ENCODE peak calls at places on chromosome 1, in six cellular contexts. S, Y, X, A, J and N are unnamed samples.

GRCh38 chr1:232629250-232630046 is 485 bp downstream of the SIPA1L2 start:
- DNase-seq in A (no peak), Y (no peak), X (no peak), J (no peak), S (no peak), N (no peak)

GRCh38 chr1:168636642-168637111 is 60.3 kb downstream of the XCL1 start:
- DNase-seq in Y (no peak), J (no peak), A (no peak), X (no peak), S (no peak), N (no peak)

GRCh38 chr1:70168283-70168682 is 37.1 kb downstream of the LRRC40 start:
- DNase-seq in Y (no peak), J (no peak), X (no peak), S (no peak), A (no peak), N (no peak)

GRCh38 chr1:9376886-9377333 is 84.2 kb downstream of the SPSB1 start:
- DNase-seq in J (no peak), S (no peak), A (no peak), X (no peak), Y (no peak), N (no peak)

GRCh38 chr1:232630894-232631195 is 912 bp upstream of the SIPA1L2 start:
- DNase-seq in Y (no peak), X (no peak), S (no peak), J (no peak), A (no peak), N (no peak)

GRCh38 chr1:156384658-156385057 is 15.6 kb downstream of the RHBG start:
- DNase-seq in Y (no peak), J (no peak), A (no peak), S (no peak), X (no peak), N (no peak)

GRCh38 chr1:54016343-54017282 is 1.4 kb downstream of the LDLRAD1 start:
- DNase-seq in J (no peak), Y (no peak), S (no peak), X (no peak), A (peak; percentile 96), N (no peak)

GRCh38 chr1:234289538-234290305 is 83.5 kb upstream of the COA6 start:
- DNase-seq in J (no peak), Y (no peak), A (no peak), X (no peak), S (no peak), N (no peak)

GRCh38 chr1:241985787-241986186 is 13.1 kb downstream of the MAP1LC3C start:
- DNase-seq in S (peak; percentile 42), X (peak; percentile 27), A (peak; percentile 47), J (no peak), Y (no peak), N (peak; percentile 46)

GRCh38 chr1:231013391-231014015 is 26.6 kb downstream of the FAM89A start:
- DNase-seq in J (no peak), X (no peak), S (no peak), A (no peak), Y (no peak), N (no peak)

GRCh38 chr1:77825356-77825709 is 45.9 kb downstream of the MIGA1 start:
- DNase-seq in A (peak; percentile 44), S (no peak), J (peak; percentile 1), X (no peak), Y (no peak), N (no peak)

GRCh38 chr1:172144445-172145060 is 275.9 kb upstream of the C1orf105 start:
- DNase-seq in Y (no peak), S (no peak), J (no peak), X (no peak), A (no peak), N (no peak)

GRCh38 chr1:162285149-162285561 is 91.5 kb downstream of the SPATA46 start:
- DNase-seq in Y (no peak), X (no peak), J (no peak), A (peak; percentile 72), S (no peak), N (no peak)

GRCh38 chr1:94803517-94804441 is 16.4 kb upstream of the SLC44A3 start:
- DNase-seq in X (no peak), S (no peak), A (peak; percentile 90), Y (no peak), J (no peak), N (no peak)

GRCh38 chr1:204014336-204014735 is 58.6 kb upstream of the SOX13 start:
- DNase-seq in J (no peak), S (no peak), X (no peak), A (no peak), Y (no peak), N (no peak)

GRCh38 chr1:173507205-173507846 is 30.2 kb downstream of the PRDX6 start:
- DNase-seq in S (no peak), A (no peak), J (no peak), Y (no peak), X (no peak), N (no peak)

GRCh38 chr1:191256917-191257316 is 779.3 kb upstream of the BRINP3 start:
- DNase-seq in J (no peak), A (no peak), X (no peak), S (no peak), Y (no peak), N (no peak)

GRCh38 chr1:157069596-157069995 is 24.1 kb upstream of the ARHGEF11 start:
- DNase-seq in J (no peak), S (no peak), X (no peak), A (no peak), Y (no peak), N (no peak)

DNA sequence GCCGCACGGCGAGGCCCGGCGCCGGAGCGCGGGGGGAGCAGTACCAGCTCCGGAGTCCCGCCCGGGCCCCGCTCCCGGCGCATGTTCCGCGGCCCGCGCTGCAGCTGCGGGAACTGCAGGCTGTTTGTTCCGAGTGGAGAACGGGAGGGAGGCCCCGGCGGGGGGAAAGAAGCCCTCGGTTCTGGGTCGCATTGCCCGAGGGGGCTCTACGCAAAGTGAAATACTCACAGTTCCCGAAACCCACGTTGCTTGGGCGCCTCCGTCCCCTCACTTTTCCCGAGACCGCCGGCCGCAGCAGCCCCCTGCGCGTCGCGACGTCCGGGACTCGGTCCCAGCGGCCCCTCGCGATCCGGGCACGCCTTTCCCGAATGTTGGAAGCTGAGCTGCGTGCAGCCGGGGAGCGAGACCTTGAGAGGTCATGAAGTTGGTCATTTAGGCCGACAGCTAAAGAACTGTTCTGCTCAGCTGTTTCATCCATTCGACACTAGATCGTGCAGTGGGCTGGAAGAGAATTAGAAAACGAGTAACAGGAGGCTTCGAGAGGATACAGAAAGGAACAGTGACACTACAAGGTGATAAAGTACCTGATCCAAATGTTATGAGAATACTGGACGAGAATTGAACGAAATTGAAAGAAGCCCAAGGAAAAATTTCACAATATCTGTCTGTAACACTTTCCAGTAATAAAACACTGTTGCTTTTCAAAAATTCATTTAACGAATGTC is 596 bp upstream of the LIN9 start:
- DNase-seq in J (no peak), S (no peak), A (peak; percentile 17), Y (no peak), X (no peak), N (no peak)
- TF ChIP-seq POLR2AphosphoS5 in J (no peak), S (no peak), A (peak; percentile 3), Y (no peak), X (no peak), N (no peak)

GRCh38 chr1:20507564-20508410 is at the start of gene MUL1:
- DNase-seq in Y (peak; percentile 83), S (peak; percentile 97), A (peak; percentile 89), X (peak; percentile 97), J (peak; percentile 66), N (peak; percentile 95)
- TF ChIP-seq POLR2A in Y (peak; percentile 87), S (peak; percentile 89), A (peak; percentile 73), X (peak; percentile 66), J (peak; percentile 87), N (peak; percentile 64)

GRCh38 chr1:32068891-32069590 is 3.7 kb upstream of the TMEM39B start:
- DNase-seq in X (no peak), J (no peak), Y (no peak), S (no peak), A (no peak), N (no peak)
- TF ChIP-seq TAF1 in X (no peak), J (no peak), Y (no peak), S (no peak), A (no peak), N (no peak)

DNA sequence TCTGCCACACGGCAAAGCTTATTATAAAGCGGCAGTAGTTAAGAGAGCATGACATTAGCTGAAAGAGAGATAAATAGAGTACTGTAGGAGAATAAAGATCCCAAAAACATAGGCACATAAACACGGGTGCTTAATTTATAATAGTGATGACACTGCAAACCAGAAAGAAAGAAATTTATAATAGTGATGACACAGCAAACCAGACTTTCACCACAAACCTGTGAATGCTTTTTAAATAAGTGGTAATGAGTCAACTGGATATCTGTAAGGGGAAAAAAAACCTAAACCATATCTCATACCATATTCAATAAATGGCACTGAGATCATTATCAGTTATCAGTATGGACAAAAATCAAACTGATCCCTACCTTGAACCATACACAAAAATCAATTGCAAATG is 25.5 kb downstream of the USP1 start:
- DNase-seq in S (no peak), A (no peak), J (no peak), X (no peak), Y (no peak), N (no peak)
- TF ChIP-seq POLR2AphosphoS5 in S (no peak), A (no peak), J (no peak), X (no peak), Y (no peak), N (no peak)

GRCh38 chr1:58902830-58903229 is 119.0 kb upstream of the JUN start:
- DNase-seq in J (no peak), S (no peak), Y (no peak), A (no peak), X (no peak), N (no peak)

GRCh38 chr1:58904299-58905125 is 120.7 kb upstream of the JUN start:
- DNase-seq in Y (no peak), S (no peak), X (no peak), J (no peak), A (no peak), N (no peak)

GRCh38 chr1:58905628-58906256 is 121.9 kb upstream of the JUN start:
- DNase-seq in X (no peak), Y (no peak), J (no peak), A (peak; percentile 52), S (no peak), N (no peak)

GRCh38 chr1:58905126-58905490 is 121.3 kb upstream of the JUN start:
- DNase-seq in S (no peak), A (no peak), J (no peak), Y (no peak), X (no peak), N (no peak)

DNA sequence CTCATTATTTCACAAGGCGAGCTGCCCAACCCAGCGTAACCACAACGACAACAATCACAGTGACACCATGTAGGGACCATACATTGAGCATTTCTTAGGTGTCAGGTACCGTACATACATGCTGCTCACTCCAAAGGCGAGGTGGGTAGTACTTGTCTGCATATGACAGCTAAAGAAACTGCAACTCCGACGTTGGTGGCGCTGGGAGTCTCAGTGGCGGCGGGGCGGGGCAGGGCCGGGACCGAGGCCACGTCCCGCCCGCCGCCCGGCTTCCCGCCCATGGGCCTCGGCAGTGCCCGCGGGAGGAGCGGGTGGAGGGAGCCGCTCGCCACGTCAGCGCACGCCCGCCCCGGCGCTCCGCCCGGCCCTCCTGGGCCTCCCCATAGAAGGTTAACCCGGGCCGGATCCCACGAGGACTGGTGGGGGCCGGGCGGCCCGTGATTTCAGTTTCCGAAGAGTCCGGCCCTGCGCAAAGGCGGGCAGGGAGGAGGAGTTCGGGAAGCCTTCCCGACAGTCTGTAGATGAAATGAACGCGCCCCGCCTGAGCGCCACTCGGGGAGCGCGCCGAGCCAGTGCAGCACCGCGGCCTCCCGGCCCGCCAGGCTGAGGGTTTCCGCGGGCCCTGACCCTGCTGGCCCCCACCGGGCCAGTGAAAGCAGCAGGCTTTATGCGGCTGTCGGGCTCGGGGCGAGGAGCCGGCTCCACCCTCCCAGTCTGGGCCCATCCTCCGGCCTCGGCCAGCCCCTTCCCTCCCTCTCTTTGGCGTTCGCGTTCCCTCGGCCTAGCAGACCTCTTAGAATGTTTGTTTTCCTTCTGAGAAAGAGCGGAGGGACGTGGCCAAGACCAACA is 119.8 kb upstream of the JUN start:
- DNase-seq in Y (no peak), J (peak; percentile 59), S (peak; percentile 61), X (peak; percentile 66), A (peak; percentile 82), N (peak; percentile 69)
- TF ChIP-seq POLR2A in Y (peak; percentile 77), J (peak; percentile 81), S (peak; percentile 40), X (peak; percentile 68), A (peak; percentile 90), N (no peak)